ENCODE peak calls at places on chromosomes 2 and 18, in eight cellular contexts. U is stomach, Q is hepatocyte, W is tibial nerve, I is HCT116, K is right cardiac atrium, N is tibial artery, P is GM23248. Z is an unnamed sample.

GRCh38 chr18:26429535-26429934 is 118.8 kb downstream of the KCTD1 start:
- DNase-seq in W (peak; percentile 24), N (no peak), K (no peak), I (peak; percentile 60), P (peak; percentile 93), Q (peak; percentile 62), U (no peak), Z (no peak)

GRCh38 chr18:1006309-1006708 is 101.6 kb downstream of the ADCYAP1 start:
- DNase-seq in N (no peak), K (no peak), Q (no peak), I (no peak), W (no peak), P (no peak), U (no peak), Z (no peak)

GRCh38 chr2:109470121-109470921 is 143.4 kb downstream of the SEPTIN10 start:
- DNase-seq in U (no peak), W (no peak), Q (peak; percentile 39), N (peak; percentile 83), I (peak; percentile 8), P (peak; percentile 56), K (no peak), Z (no peak)

GRCh38 chr2:228094377-228094921 is 87.0 kb downstream of the SPHKAP start:
- DNase-seq in U (no peak), K (no peak), N (no peak), W (no peak), Q (no peak), I (no peak), P (peak; percentile 80), Z (no peak)

GRCh38 chr2:172640389-172640788 is 84.5 kb downstream of the PDK1 start:
- DNase-seq in N (no peak), K (no peak), P (peak; percentile 36), Q (no peak), W (no peak), U (no peak), I (no peak), Z (no peak)

GRCh38 chr2:171181067-171182049 is 20.7 kb upstream of the TLK1 start:
- DNase-seq in N (no peak), K (no peak), W (no peak), Q (no peak), P (no peak), I (no peak), U (no peak), Z (no peak)

GRCh38 chr2:88626171-88627054 is 851 bp downstream of the EIF2AK3 start:
- DNase-seq in N (no peak), I (no peak), W (peak; percentile 10), Q (peak; percentile 55), P (peak; percentile 71), K (peak; percentile 74), U (peak; percentile 47), Z (peak; percentile 35)

GRCh38 chr18:39862341-39862740 is 2092.7 kb upstream of the PIK3C3 start:
- DNase-seq in K (peak; percentile 18), U (no peak), W (no peak), N (no peak), P (peak; percentile 38), I (no peak), Q (no peak), Z (no peak)

GRCh38 chr18:14104906-14105748 is 27.1 kb downstream of the ZNF519 start:
- DNase-seq in K (no peak), P (no peak), U (no peak), W (no peak), Q (no peak), I (no peak), N (no peak), Z (no peak)

GRCh38 chr2:121101093-121101715 is 183.8 kb downstream of the TFCP2L1 start:
- DNase-seq in U (no peak), W (no peak), P (no peak), Q (no peak), I (no peak), K (no peak), N (no peak), Z (no peak)
- H3K9me3 ChIP-seq in U (no peaks in the 10 kb centered on the region), W (no peaks in the 10 kb centered on the region), P (no peaks in the 10 kb centered on the region), Q (no peaks in the 10 kb centered on the region), I (no peaks in the 10 kb centered on the region), K (no peaks in the 10 kb centered on the region), N (no peaks in the 10 kb centered on the region), Z (no peaks in the 10 kb centered on the region)

GRCh38 chr2:160126315-160126714 is 63.9 kb upstream of the PLA2R1 start:
- DNase-seq in N (no peak), Q (no peak), P (no peak), W (no peak), K (no peak), U (no peak), I (no peak), Z (no peak)
- H3K9me3 ChIP-seq in N (no peaks in the 10 kb centered on the region), Q (no peaks in the 10 kb centered on the region), P (no peaks in the 10 kb centered on the region), W (no peaks in the 10 kb centered on the region), K (no peaks in the 10 kb centered on the region), U (no peaks in the 10 kb centered on the region), I (no peaks in the 10 kb centered on the region), Z (no peaks in the 10 kb centered on the region)

DNA sequence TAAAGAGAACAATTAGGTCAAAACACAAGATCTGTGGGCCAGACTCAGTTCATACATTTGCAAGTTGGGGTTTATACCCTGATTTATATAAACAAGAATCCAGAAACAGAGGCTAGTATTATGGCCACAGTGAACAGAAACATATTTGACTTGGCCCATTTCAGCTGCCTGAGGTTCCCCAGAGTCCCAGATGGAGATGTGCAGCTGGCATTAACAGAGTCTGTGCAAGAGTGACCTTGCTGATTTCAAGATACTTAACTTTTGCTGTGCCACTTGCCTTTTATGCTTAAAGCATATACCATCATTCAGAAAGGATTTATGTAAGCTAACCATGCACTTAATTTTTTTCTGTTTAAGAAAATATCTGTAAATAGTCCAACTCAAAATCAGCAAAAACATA is 636.3 kb downstream of the TRIB2 start:
- DNase-seq in N (no peak), Q (no peak), W (no peak), U (no peak), P (no peak), I (no peak), K (no peak), Z (no peak)
- H3K9me3 ChIP-seq in N (no peaks in the 10 kb centered on the region), Q (peaks cover 7% of the 10 kb centered on the region), W (no peaks in the 10 kb centered on the region), U (peaks cover 3% of the 10 kb centered on the region), P (no peaks in the 10 kb centered on the region), I (peaks cover 15% of the 10 kb centered on the region), K (no peaks in the 10 kb centered on the region), Z (no peaks in the 10 kb centered on the region)

GRCh38 chr2:204066051-204066450 is 129.5 kb downstream of the ICOS start:
- DNase-seq in N (no peak), K (no peak), U (no peak), P (no peak), I (no peak), Q (no peak), W (no peak), Z (no peak)
- H3K9me3 ChIP-seq in N (no peaks in the 10 kb centered on the region), K (no peaks in the 10 kb centered on the region), U (no peaks in the 10 kb centered on the region), P (no peaks in the 10 kb centered on the region), I (no peaks in the 10 kb centered on the region), Q (no peaks in the 10 kb centered on the region), W (no peaks in the 10 kb centered on the region), Z (no peaks in the 10 kb centered on the region)

GRCh38 chr2:128039535-128039934 is 11.7 kb upstream of the SAP130 start:
- DNase-seq in Q (no peak), N (no peak), P (no peak), I (no peak), K (no peak), U (no peak), W (no peak), Z (no peak)

GRCh38 chr2:128037624-128038023 is 9.8 kb upstream of the SAP130 start:
- DNase-seq in K (no peak), P (no peak), U (no peak), I (no peak), N (no peak), Q (no peak), W (no peak), Z (no peak)

GRCh38 chr2:128040166-128040771 is 12.4 kb upstream of the SAP130 start:
- DNase-seq in P (no peak), I (no peak), Q (no peak), K (no peak), U (no peak), W (no peak), N (no peak), Z (no peak)

GRCh38 chr2:128043041-128043440 is 15.2 kb upstream of the SAP130 start:
- DNase-seq in U (no peak), K (no peak), W (no peak), Q (no peak), P (no peak), I (no peak), N (no peak), Z (no peak)

GRCh38 chr2:128041561-128041960 is 13.7 kb upstream of the SAP130 start:
- DNase-seq in I (no peak), Q (no peak), U (no peak), P (no peak), W (no peak), N (no peak), K (no peak), Z (no peak)
- H3K9me3 ChIP-seq in I (peaks cover 31% of the 10 kb centered on the region), Q (no peaks in the 10 kb centered on the region), U (peaks cover 49% of the 10 kb centered on the region), P (no peaks in the 10 kb centered on the region), W (peaks cover 4% of the 10 kb centered on the region), N (peaks cover 25% of the 10 kb centered on the region), K (peaks cover 3% of the 10 kb centered on the region), Z (peaks cover 7% of the 10 kb centered on the region)

DNA sequence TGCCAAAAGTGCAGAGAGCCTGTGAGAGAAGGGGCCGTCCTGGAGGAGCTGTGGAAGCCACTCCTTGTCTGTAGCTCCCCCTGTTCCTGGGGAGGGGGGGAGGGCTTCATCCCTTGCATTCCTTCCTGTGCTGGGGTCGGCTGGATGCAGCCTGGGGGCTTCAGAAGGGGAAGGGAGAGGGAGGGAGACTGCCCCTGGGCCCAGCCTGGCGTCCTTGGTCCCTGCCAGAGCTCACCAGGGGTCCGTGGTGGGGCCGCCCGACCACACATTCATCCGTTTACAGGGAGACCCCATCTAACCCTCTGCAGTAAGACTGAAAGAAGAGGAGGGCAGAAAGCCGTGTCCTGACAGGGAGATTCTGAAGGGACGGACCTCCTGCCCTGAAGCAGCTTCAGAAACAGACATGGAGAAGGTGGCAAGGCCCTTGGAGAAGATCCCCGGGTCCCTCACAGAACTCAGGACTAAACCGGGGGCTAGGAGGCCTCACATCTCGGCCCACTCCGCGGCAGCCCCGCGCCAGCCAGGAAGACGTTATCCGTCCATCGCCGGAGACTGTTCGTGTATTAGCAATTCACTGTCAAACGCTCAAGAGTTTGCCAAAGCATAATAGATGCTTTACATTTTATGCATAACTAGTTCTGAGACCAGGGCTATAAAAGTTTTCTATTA is 258.2 kb upstream of the SALL3 start:
- DNase-seq in K (peak; percentile 36), Q (no peak), W (no peak), N (peak; percentile 45), I (no peak), U (no peak), P (no peak), Z (no peak)
- H3K9me3 ChIP-seq in K (no peaks in the 10 kb centered on the region), Q (no peaks in the 10 kb centered on the region), W (no peaks in the 10 kb centered on the region), N (no peaks in the 10 kb centered on the region), I (no peaks in the 10 kb centered on the region), U (no peaks in the 10 kb centered on the region), P (no peaks in the 10 kb centered on the region), Z (no peaks in the 10 kb centered on the region)

Z was measured in T-helper 17 cell.